ENCODE peak calls at places on chromosomes 2 and 18, in seven cellular contexts. Y, L, F, K, J, A and C are unnamed samples. For H3K4me1, the result is how much of the 10 kb centered on the place peaks cover.

GRCh38 chr18:75240433-75240832 is 29.8 kb downstream of the TSHZ1 start:
- DNase-seq in Y (no peak), L (no peak), F (no peak), K (no peak), J (no peak), A (no peak), C (no peak)

GRCh38 chr2:26780203-26780760 is 5.6 kb upstream of the CENPA start:
- DNase-seq in Y (no peak), L (no peak), F (no peak), K (no peak), J (no peak), A (no peak), C (no peak)

GRCh38 chr2:43074592-43075053 is 151.8 kb downstream of the ZFP36L2 start:
- DNase-seq in Y (no peak), L (no peak), F (no peak), K (no peak), J (no peak), A (no peak), C (no peak)

GRCh38 chr2:229835601-229836283 is 86.1 kb downstream of the TRIP12 start:
- DNase-seq in Y (no peak), L (peak), F (peak), K (no peak), J (no peak), A (no peak), C (no peak)

GRCh38 chr18:45402485-45403056 is 212.7 kb upstream of the SLC14A2 start:
- DNase-seq in Y (no peak), L (peak), F (peak), K (no peak), J (no peak), A (no peak), C (no peak)

GRCh38 chr2:71888741-71889445 is 258.8 kb downstream of the CYP26B1 start:
- DNase-seq in Y (no peak), L (no peak), F (peak), K (no peak), J (no peak), A (no peak), C (no peak)

GRCh38 chr2:215729985-215730620 is 283.2 kb downstream of the MREG start:
- DNase-seq in Y (no peak), L (no peak), F (peak), K (no peak), J (no peak), A (no peak), C (no peak)

GRCh38 chr2:74146929-74147728 is 583 bp downstream of the BOLA3 start:
- DNase-seq in Y (no peak), L (peak), F (peak), K (no peak), J (no peak), A (no peak), C (no peak)

GRCh38 chr2:2743164-2743571 is 412.1 kb upstream of the MYT1L start:
- DNase-seq in Y (no peak), L (no peak), F (peak), K (no peak), J (peak), A (no peak), C (peak)

GRCh38 chr2:134664051-134664450 is 54.7 kb downstream of the TMEM163 start:
- DNase-seq in Y (no peak), L (no peak), F (no peak), K (no peak), J (no peak), A (no peak), C (no peak)

GRCh38 chr2:20571231-20571630 is 79.7 kb downstream of the HS1BP3 start:
- DNase-seq in Y (no peak), L (peak), F (no peak), K (no peak), J (peak), A (no peak), C (peak)

GRCh38 chr2:239526038-239526437 is 125.2 kb upstream of the HDAC4 start:
- DNase-seq in Y (no peak), L (no peak), F (no peak), K (no peak), J (peak), A (no peak), C (peak)

GRCh38 chr2:132374551-132374950 is 42.1 kb upstream of the GPR39 start:
- DNase-seq in Y (no peak), L (no peak), F (peak), K (no peak), J (no peak), A (no peak), C (no peak)

GRCh38 chr2:68839260-68839833 is 31.9 kb downstream of the BMP10 start:
- DNase-seq in Y (no peak), L (no peak), F (peak), K (no peak), J (no peak), A (no peak), C (no peak)

GRCh38 chr2:55885129-55885943 is 38.2 kb downstream of the EFEMP1 start:
- DNase-seq in Y (no peak), L (no peak), F (peak), K (no peak), J (no peak), A (no peak), C (no peak)

GRCh38 chr2:57842531-57842930 is 204.1 kb upstream of the VRK2 start:
- DNase-seq in Y (no peak), L (no peak), F (peak), K (no peak), J (no peak), A (no peak), C (no peak)

GRCh38 chr2:43312751-43313641 is 86.6 kb upstream of the ZFP36L2 start:
- DNase-seq in Y (no peak), L (no peak), F (peak), K (no peak), J (no peak), A (no peak), C (no peak)

GRCh38 chr2:128347701-128348504 is 29.2 kb upstream of the HS6ST1 start:
- DNase-seq in Y (no peak), L (no peak), F (peak), K (peak), J (peak), A (no peak), C (peak)

GRCh38 chr2:235609321-235609720 is 115.5 kb downstream of the AGAP1 start:
- DNase-seq in Y (no peak), L (no peak), F (no peak), K (no peak), J (no peak), A (no peak), C (no peak)

GRCh38 chr2:189799531-189799930 is 15.3 kb downstream of the PMS1 start:
- DNase-seq in Y (no peak), L (no peak), F (peak), K (no peak), J (no peak), A (no peak), C (no peak)

GRCh38 chr2:3324404-3325281 is 53.0 kb downstream of the EIPR1 start:
- DNase-seq in Y (no peak), L (peak), F (no peak), K (peak), J (no peak), A (no peak), C (peak)

GRCh38 chr2:160402498-160402897 is 91.1 kb downstream of the RBMS1 start:
- DNase-seq in Y (no peak), L (no peak), F (no peak), K (no peak), J (no peak), A (no peak), C (no peak)

GRCh38 chr2:199861116-199861774 is 10.3 kb upstream of the FTCDNL1 start:
- DNase-seq in Y (no peak), L (peak), F (peak), K (no peak), J (no peak), A (no peak), C (no peak)

GRCh38 chr18:75247601-75248421 is 37.2 kb downstream of the TSHZ1 start:
- DNase-seq in Y (no peak), L (peak), F (peak), K (no peak), J (no peak), A (no peak), C (no peak)

GRCh38 chr2:190682168-190682567 is 33.3 kb downstream of the NAB1 start:
- DNase-seq in Y (no peak), L (no peak), F (peak), K (no peak), J (no peak), A (no peak), C (no peak)

GRCh38 chr2:128405467-128405900 is 86.8 kb upstream of the HS6ST1 start:
- DNase-seq in Y (no peak), L (no peak), F (no peak), K (no peak), J (no peak), A (no peak), C (peak)

GRCh38 chr2:116510117-116510671 is 1304.3 kb upstream of the DDX18 start:
- DNase-seq in Y (no peak), L (peak), F (peak), K (no peak), J (no peak), A (no peak), C (no peak)

GRCh38 chr2:240435457-240435954 is at the start of gene GPC1:
- DNase-seq in Y (peak), L (peak), F (peak), K (peak), J (peak), A (peak), C (peak)

GRCh38 chr2:153163055-153163454 is 315.5 kb downstream of the RPRM start:
- DNase-seq in Y (no peak), L (peak), F (peak), K (no peak), J (no peak), A (no peak), C (no peak)

GRCh38 chr2:73175663-73176204 is 26.6 kb upstream of the NOTO start:
- DNase-seq in Y (peak), L (peak), F (peak), K (peak), J (peak), A (peak), C (peak)

GRCh38 chr2:53353372-53354111 is 414.1 kb upstream of the CHAC2 start:
- DNase-seq in Y (no peak), L (no peak), F (peak), K (no peak), J (no peak), A (no peak), C (peak)

GRCh38 chr2:7133521-7133920 is 216.3 kb downstream of the RNF144A start:
- DNase-seq in Y (no peak), L (no peak), F (peak), K (no peak), J (no peak), A (no peak), C (no peak)

GRCh38 chr2:188050716-188051115 is 241.0 kb upstream of the GULP1 start:
- DNase-seq in Y (no peak), L (no peak), F (peak), K (no peak), J (no peak), A (no peak), C (no peak)

GRCh38 chr18:73279499-73279898 is 411.7 kb upstream of the NETO1 start:
- DNase-seq in Y (no peak), L (no peak), F (peak), K (no peak), J (peak), A (no peak), C (no peak)

GRCh38 chr2:11754705-11755026 is 8.2 kb downstream of the LPIN1 start:
- DNase-seq in Y (no peak), L (no peak), F (no peak), K (no peak), J (no peak), A (no peak), C (no peak)

GRCh38 chr2:11750917-11751316 is 4.5 kb downstream of the LPIN1 start:
- DNase-seq in Y (peak), L (peak), F (no peak), K (no peak), J (no peak), A (no peak), C (no peak)

GRCh38 chr2:11753886-11754704 is 7.7 kb downstream of the LPIN1 start:
- DNase-seq in Y (peak), L (peak), F (peak), K (no peak), J (no peak), A (peak), C (no peak)

GRCh38 chr2:11752906-11753305 is 6.5 kb downstream of the LPIN1 start:
- DNase-seq in Y (no peak), L (no peak), F (no peak), K (no peak), J (no peak), A (no peak), C (no peak)

DNA sequence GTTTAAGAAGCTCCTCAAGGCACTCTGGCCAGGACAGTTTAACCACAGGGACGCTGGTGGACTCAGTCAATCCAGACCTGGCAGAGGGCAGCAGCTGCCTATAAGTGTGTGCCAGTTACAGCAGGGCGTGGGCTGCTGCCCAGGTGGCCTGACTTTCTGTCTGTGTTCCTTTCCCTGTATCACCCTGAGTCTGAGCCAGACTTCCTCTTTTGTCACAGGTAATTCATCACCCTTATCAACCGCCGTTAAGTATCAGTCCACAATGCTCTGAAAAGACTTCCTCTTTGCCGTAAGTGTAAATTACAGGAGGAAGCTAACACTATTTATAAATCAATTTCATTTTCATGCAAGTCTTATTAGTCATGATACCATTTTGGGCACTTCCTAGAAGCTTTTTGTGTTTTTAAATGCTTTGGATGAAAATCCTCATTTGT is 7.0 kb downstream of the LPIN1 start:
- DNase-seq in Y (peak), L (peak), F (peak), K (peak), J (no peak), A (no peak), C (no peak)
- H3K4me1 ChIP-seq in Y (half or more), L (under half), F (under half), K (under half), J (under half), A (half or more), C (under half)

GRCh38 chr2:237575869-237576862 is 9.8 kb downstream of the PRLH start:
- DNase-seq in Y (no peak), L (no peak), F (no peak), K (peak), J (no peak), A (no peak), C (peak)
- H3K4me1 ChIP-seq in Y (under half), L (under half), F (under half), K (under half), J (under half), A (under half), C (under half)

DNA sequence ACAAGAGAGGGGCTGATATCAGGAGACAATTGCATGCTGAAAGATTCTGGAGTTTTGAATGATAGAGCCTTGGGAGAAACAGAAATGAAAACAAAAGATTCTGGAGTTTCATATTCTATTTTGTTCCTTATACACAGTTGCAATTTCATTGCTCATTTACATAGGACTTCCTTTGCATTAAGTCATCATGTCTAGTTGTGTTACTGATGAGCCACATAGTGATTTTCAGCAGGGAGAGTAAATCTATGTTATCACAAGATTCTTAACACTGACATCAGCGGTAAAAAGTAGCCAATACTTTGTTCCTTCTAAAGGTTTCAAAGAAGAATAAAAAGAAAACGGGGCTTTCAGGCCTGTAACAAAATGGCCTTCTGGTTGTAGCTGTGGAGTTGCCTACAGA is 7.1 kb downstream of the ADAM17 start:
- DNase-seq in Y (no peak), L (no peak), F (peak), K (no peak), J (no peak), A (no peak), C (no peak)
- H3K4me1 ChIP-seq in Y (half or more), L (under half), F (under half), K (under half), J (under half), A (under half), C (under half)

GRCh38 chr2:101987832-101988231 is 3.9 kb upstream of the IL1R2 start:
- DNase-seq in Y (no peak), L (no peak), F (peak), K (no peak), J (no peak), A (no peak), C (no peak)

GRCh38 chr2:101985793-101986164 is 6.0 kb upstream of the IL1R2 start:
- DNase-seq in Y (no peak), L (no peak), F (no peak), K (no peak), J (no peak), A (no peak), C (no peak)

GRCh38 chr2:101988541-101988940 is 3.2 kb upstream of the IL1R2 start:
- DNase-seq in Y (no peak), L (no peak), F (no peak), K (no peak), J (no peak), A (no peak), C (no peak)

GRCh38 chr2:101986386-101986785 is 5.4 kb upstream of the IL1R2 start:
- DNase-seq in Y (no peak), L (no peak), F (no peak), K (no peak), J (no peak), A (no peak), C (no peak)

DNA sequence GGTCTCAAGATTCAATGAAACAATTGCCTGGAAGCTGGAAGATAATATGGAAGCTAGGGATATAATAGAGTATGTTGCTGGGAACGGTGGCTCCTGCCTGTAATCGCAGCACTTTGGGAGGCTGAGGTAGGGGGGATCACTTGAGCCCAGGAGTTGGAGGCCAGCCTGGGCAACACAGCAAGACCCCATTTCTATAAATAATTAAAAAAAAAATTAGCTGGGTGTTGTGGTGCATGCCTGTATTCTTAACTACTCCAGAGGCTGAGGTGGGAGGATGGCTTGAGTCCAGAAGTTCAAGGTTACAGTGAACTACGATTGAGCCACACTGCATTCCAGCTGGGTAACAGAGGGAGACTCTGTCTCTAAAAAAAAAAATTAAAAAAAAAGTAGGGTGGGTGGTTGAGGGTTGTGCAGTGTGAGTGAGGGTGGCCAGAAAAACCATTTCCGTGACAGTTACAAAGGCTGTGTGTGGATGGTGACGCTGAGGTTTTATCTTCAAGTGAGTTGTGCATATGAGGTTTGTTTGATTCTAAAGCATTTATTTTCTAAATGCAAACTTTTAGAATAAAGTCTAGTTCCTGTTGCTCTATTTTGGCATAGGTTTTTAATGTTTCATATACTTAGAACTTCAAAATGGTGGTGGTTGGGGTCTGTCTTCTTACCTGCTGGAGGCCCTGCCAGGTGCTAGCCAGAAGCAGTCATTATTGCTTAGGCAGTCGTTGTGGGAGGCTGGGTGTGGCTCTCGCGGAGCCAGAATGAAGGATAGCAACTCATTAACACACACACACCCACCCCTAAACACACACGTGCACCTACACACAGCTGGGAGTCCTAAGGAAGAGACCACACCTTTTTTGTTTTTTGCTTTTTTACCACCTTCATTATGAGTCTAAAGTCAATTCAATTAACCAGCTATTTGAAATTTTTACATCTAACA is 4.7 kb upstream of the IL1R2 start:
- DNase-seq in Y (no peak), L (peak), F (no peak), K (no peak), J (no peak), A (no peak), C (no peak)
- H3K4me1 ChIP-seq in Y (under half), L (under half), F (under half), K (under half), J (under half), A (under half), C (under half)

GRCh38 chr18:76449110-76449453 is 46.0 kb downstream of the ZNF516 start:
- DNase-seq in Y (no peak), L (no peak), F (no peak), K (no peak), J (peak), A (no peak), C (peak)
- H3K4me1 ChIP-seq in Y (under half), L (under half), F (half or more), K (under half), J (under half), A (under half), C (under half)

GRCh38 chr18:9096013-9096383 is 6.5 kb upstream of the NDUFV2 start:
- DNase-seq in Y (no peak), L (no peak), F (no peak), K (no peak), J (no peak), A (no peak), C (no peak)

GRCh38 chr18:9095297-9096012 is 7.0 kb upstream of the NDUFV2 start:
- DNase-seq in Y (peak), L (peak), F (no peak), K (no peak), J (no peak), A (peak), C (no peak)

GRCh38 chr18:9094307-9095226 is 7.9 kb upstream of the NDUFV2 start:
- DNase-seq in Y (no peak), L (no peak), F (peak), K (no peak), J (no peak), A (no peak), C (no peak)

GRCh38 chr18:9097349-9097748 is 5.2 kb upstream of the NDUFV2 start:
- DNase-seq in Y (no peak), L (no peak), F (no peak), K (no peak), J (no peak), A (no peak), C (no peak)

GRCh38 chr18:9096698-9097097 is 5.8 kb upstream of the NDUFV2 start:
- DNase-seq in Y (no peak), L (no peak), F (no peak), K (no peak), J (no peak), A (no peak), C (no peak)
- H3K4me1 ChIP-seq in Y (under half), L (under half), F (under half), K (under half), J (under half), A (under half), C (under half)

GRCh38 chr18:59502899-59503245 is 143.8 kb upstream of the LMAN1 start:
- DNase-seq in Y (no peak), L (no peak), F (no peak), K (no peak), J (no peak), A (no peak), C (no peak)

GRCh38 chr18:59500765-59501164 is 141.7 kb upstream of the LMAN1 start:
- DNase-seq in Y (no peak), L (no peak), F (peak), K (no peak), J (no peak), A (no peak), C (no peak)

GRCh38 chr18:59498687-59499086 is 139.6 kb upstream of the LMAN1 start:
- DNase-seq in Y (no peak), L (no peak), F (no peak), K (no peak), J (no peak), A (no peak), C (no peak)

GRCh38 chr18:59502222-59502898 is 143.3 kb upstream of the LMAN1 start:
- DNase-seq in Y (no peak), L (no peak), F (peak), K (no peak), J (no peak), A (no peak), C (no peak)

GRCh38 chr18:59501876-59502221 is 142.8 kb upstream of the LMAN1 start:
- DNase-seq in Y (no peak), L (no peak), F (no peak), K (no peak), J (no peak), A (no peak), C (no peak)
- H3K4me1 ChIP-seq in Y (under half), L (under half), F (under half), K (under half), J (under half), A (under half), C (under half)